ENCODE peak calls at places on chromosomes 4 and X, in five cellular contexts. J is suprapubic skin, E is right cardiac atrium, G is AG04450, M is Peyer's patch. Y is an unnamed sample.

GRCh38 chr4:184282251-184282713 is 64.6 kb upstream of the ENPP6 start:
- DNase-seq in J (no peak), E (no peak), G (no peak), M (peak), Y (no peak)

GRCh38 chrX:27728291-27728690 is 79.5 kb upstream of the MAGEB10 start:
- DNase-seq in J (no peak), E (no peak), G (no peak), M (no peak), Y (no peak)

GRCh38 chr4:172018358-172018757 is 205.2 kb downstream of the GALNTL6 start:
- DNase-seq in J (no peak), E (no peak), G (no peak), M (no peak), Y (no peak)

GRCh38 chr4:147910315-147910714 is 178.4 kb downstream of the ARHGAP10 start:
- DNase-seq in J (no peak), E (no peak), G (no peak), M (no peak), Y (no peak)

GRCh38 chrX:112653017-112653416 is 26.7 kb downstream of the LHFPL1 start:
- DNase-seq in J (no peak), E (no peak), G (no peak), M (no peak), Y (no peak)

GRCh38 chr4:20639346-20639745 is 60.9 kb upstream of the PACRGL start:
- DNase-seq in J (no peak), E (no peak), G (no peak), M (no peak), Y (no peak)

GRCh38 chr4:8603931-8604330 is 11.4 kb downstream of the CPZ start:
- DNase-seq in J (no peak), E (peak), G (no peak), M (no peak), Y (no peak)

GRCh38 chrX:39773923-39774803 is 323.6 kb downstream of the BCOR start:
- DNase-seq in J (no peak), E (no peak), G (no peak), M (no peak), Y (no peak)

GRCh38 chrX:78945186-78945912 is at the start of gene P2RY10:
- DNase-seq in J (no peak), E (no peak), G (no peak), M (peak), Y (no peak)

GRCh38 chr4:123673971-123674370 is 277.4 kb downstream of the SPRY1 start:
- DNase-seq in J (no peak), E (no peak), G (no peak), M (no peak), Y (no peak)

GRCh38 chr4:34850983-34851382 is 1393.3 kb downstream of the ARAP2 start:
- DNase-seq in J (no peak), E (no peak), G (no peak), M (no peak), Y (no peak)

GRCh38 chrX:13697976-13698375 is 9.0 kb downstream of the RAB9A start:
- DNase-seq in J (no peak), E (no peak), G (no peak), M (no peak), Y (no peak)

GRCh38 chr4:57122959-57123358 is 12.8 kb upstream of the IGFBP7 start:
- DNase-seq in J (no peak), E (no peak), G (no peak), M (no peak), Y (no peak)

GRCh38 chrX:133323450-133323849 is 91.8 kb downstream of the GPC4 start:
- DNase-seq in J (no peak), E (no peak), G (no peak), M (no peak), Y (no peak)

GRCh38 chrX:44244008-44244407 is 99.5 kb downstream of the EFHC2 start:
- DNase-seq in J (no peak), E (no peak), G (no peak), M (no peak), Y (no peak)

GRCh38 chr4:101420661-101421060 is 73.3 kb upstream of the PPP3CA start:
- DNase-seq in J (no peak), E (no peak), G (no peak), M (no peak), Y (no peak)

GRCh38 chr4:7863911-7864681 is 75.6 kb downstream of the AFAP1 start:
- DNase-seq in J (no peak), E (no peak), G (no peak), M (no peak), Y (no peak)

GRCh38 chrX:154401918-154402621 is 3.9 kb downstream of the RPL10 start:
- DNase-seq in J (no peak), E (no peak), G (no peak), M (no peak), Y (no peak)

GRCh38 chr4:31160146-31160545 is 440.0 kb downstream of the PCDH7 start:
- DNase-seq in J (no peak), E (no peak), G (no peak), M (no peak), Y (no peak)

GRCh38 chrX:3939967-3940610 is 226.6 kb upstream of the PRKX start:
- DNase-seq in J (no peak), E (peak), G (no peak), M (no peak), Y (no peak)

GRCh38 chrX:88828011-88828410 is 81.0 kb downstream of the CPXCR1 start:
- DNase-seq in J (no peak), E (no peak), G (no peak), M (no peak), Y (no peak)

GRCh38 chr4:114226968-114227760 is 247.7 kb upstream of the ARSJ start:
- DNase-seq in J (no peak), E (no peak), G (no peak), M (no peak), Y (no peak)

GRCh38 chr4:56762484-56763250 is 58.8 kb downstream of the SPINK2 start:
- DNase-seq in J (no peak), E (no peak), G (no peak), M (no peak), Y (no peak)

GRCh38 chr4:27628609-27629008 is 768.0 kb downstream of the STIM2 start:
- DNase-seq in J (no peak), E (no peak), G (no peak), M (no peak), Y (no peak)

GRCh38 chr4:55013431-55013955 is 111.9 kb downstream of the KDR start:
- DNase-seq in J (no peak), E (no peak), G (no peak), M (no peak), Y (no peak)

GRCh38 chr4:140743194-140743931 is 12.8 kb downstream of the TBC1D9 start:
- DNase-seq in J (no peak), E (no peak), G (no peak), M (peak), Y (no peak)

GRCh38 chr4:18559492-18559891 is 537.9 kb upstream of the LCORL start:
- DNase-seq in J (no peak), E (no peak), G (no peak), M (no peak), Y (no peak)

GRCh38 chrX:66045894-66046293 is 6.0 kb upstream of the VSIG4 start:
- DNase-seq in J (no peak), E (no peak), G (no peak), M (no peak), Y (no peak)

GRCh38 chr4:106690487-106690886 is 321.9 kb upstream of the GIMD1 start:
- DNase-seq in J (no peak), E (no peak), G (no peak), M (no peak), Y (peak)

GRCh38 chr4:84967292-84967651 is 782 bp upstream of the WDFY3 start:
- DNase-seq in J (no peak), E (no peak), G (no peak), M (no peak), Y (no peak)

GRCh38 chr4:6509587-6509986 is 37.2 kb upstream of the PPP2R2C start:
- DNase-seq in J (no peak), E (no peak), G (no peak), M (no peak), Y (no peak)

GRCh38 chr4:81215936-81216335 is 914 bp upstream of the PRKG2 start:
- DNase-seq in J (no peak), E (no peak), G (no peak), M (no peak), Y (no peak)

GRCh38 chrX:115058276-115058675 is 40.9 kb upstream of the IL13RA2 start:
- DNase-seq in J (no peak), E (no peak), G (peak), M (no peak), Y (peak)

GRCh38 chr4:16665942-16666586 is 232.4 kb downstream of the LDB2 start:
- DNase-seq in J (no peak), E (no peak), G (no peak), M (no peak), Y (no peak)
- H3K4me3 ChIP-seq in J (no peak), E (no peak), G (no peak), M (no peak), Y (no peak)

GRCh38 chr4:153221783-153222161 is 17.5 kb downstream of the TRIM2 start:
- DNase-seq in J (no peak), E (no peak), G (no peak), M (no peak), Y (no peak)
- H3K4me3 ChIP-seq in J (peak), E (peak), G (peak), M (peak), Y (peak)

GRCh38 chr4:37243722-37244582 is 591 bp upstream of the NWD2 start:
- DNase-seq in J (no peak), E (no peak), G (no peak), M (no peak), Y (no peak)
- H3K4me3 ChIP-seq in J (peak), E (no peak), G (no peak), M (no peak), Y (no peak)

GRCh38 chr4:163404570-163404969 is 60.9 kb downstream of the NPY5R start:
- DNase-seq in J (no peak), E (no peak), G (no peak), M (no peak), Y (peak)
- H3K4me3 ChIP-seq in J (no peak), E (peak), G (no peak), M (no peak), Y (peak)

GRCh38 chr4:16269742-16270522 is 43.7 kb upstream of the TAPT1 start:
- DNase-seq in J (no peak), E (peak), G (no peak), M (no peak), Y (peak)
- H3K4me3 ChIP-seq in J (no peak), E (no peak), G (no peak), M (no peak), Y (no peak)

Y was measured in MG63.